ENCODE peak calls at places on chromosomes 4 and X, in nine cellular contexts. T is activated CD8-positive, alpha-beta memory T cell treated with anti-CD3 and anti-CD28 coated beads for 1 hour; B is frontal cortex; I is stimulated activated CD8-positive, alpha-beta memory T cell treated with anti-CD3 and anti-CD28 coated beads, Interleukin-12 subunit alpha, Interleukin-12 subunit beta, amount 100 ng/mL, for 1 hour; F is effector CD4-positive, alpha-beta T cell; H is AG08395; O is activated T-cell treated with anti-CD3 and anti-CD28 coated beads, Interleukin-2, amount 50 U/mL, for 72 hours; R is H9; A is RCC 7860. L is an unnamed sample.

GRCh38 chr4:95362906-95363578 is 185.7 kb downstream of the UNC5C start:
- DNase-seq in H (no peak), F (no peak), R (peak), I (no peak), B (no peak), A (no peak), O (peak), T (no peak), L (peak)

GRCh38 chr4:53039741-53040458 is 177.8 kb downstream of the RASL11B start:
- DNase-seq in R (no peak), F (no peak), A (no peak), H (no peak), T (no peak), I (no peak), O (no peak), B (no peak), L (no peak)

GRCh38 chrX:56978172-56978571 is 17.2 kb downstream of the SPIN3 start:
- DNase-seq in A (peak), B (peak), H (peak), I (peak), O (peak), R (peak), F (peak), T (no peak), L (peak)

GRCh38 chrX:74511704-74512103 is 90.4 kb downstream of the SLC16A2 start:
- DNase-seq in I (no peak), O (no peak), H (no peak), B (no peak), A (no peak), R (no peak), T (no peak), F (no peak), L (no peak)

GRCh38 chrX:101080326-101080725 is 1.6 kb downstream of the TMEM35A start:
- DNase-seq in O (no peak), T (no peak), F (no peak), B (no peak), A (no peak), H (no peak), I (no peak), R (no peak), L (no peak)

GRCh38 chrX:18676470-18676869 is 4.6 kb upstream of the RS1 start:
- DNase-seq in F (no peak), B (no peak), R (peak), I (no peak), H (peak), O (no peak), A (no peak), T (no peak), L (peak)

GRCh38 chrX:106484233-106484632 is 127.5 kb upstream of the RADX start:
- DNase-seq in T (no peak), R (no peak), A (no peak), I (no peak), B (no peak), F (no peak), H (no peak), O (peak), L (no peak)

GRCh38 chrX:2457289-2458133 is 43.3 kb downstream of the DHRSX start:
- DNase-seq in I (no peak), O (no peak), A (no peak), R (peak), F (no peak), H (no peak), B (no peak), T (no peak), L (peak)

GRCh38 chr4:21946858-21947257 is 1.7 kb downstream of the KCNIP4 start:
- DNase-seq in R (no peak), B (no peak), F (no peak), H (no peak), O (no peak), A (no peak), T (no peak), I (no peak), L (no peak)

GRCh38 chr4:11469900-11470708 is 41.4 kb upstream of the HS3ST1 start:
- DNase-seq in A (no peak), H (no peak), O (no peak), R (no peak), B (no peak), F (no peak), T (no peak), I (no peak), L (no peak)

GRCh38 chr4:110624904-110625494 is 2.1 kb upstream of the PITX2 start:
- DNase-seq in F (no peak), R (no peak), T (no peak), I (no peak), H (no peak), B (no peak), A (no peak), O (no peak), L (peak)

GRCh38 chr4:16443504-16444088 is 217.3 kb upstream of the TAPT1 start:
- DNase-seq in I (no peak), A (peak), R (no peak), B (no peak), H (peak), T (no peak), F (no peak), O (no peak), L (peak)

GRCh38 chr4:176137626-176138025 is 57.8 kb downstream of the SPATA4 start:
- DNase-seq in A (peak), O (no peak), B (no peak), I (no peak), F (no peak), T (no peak), R (no peak), H (peak), L (no peak)

GRCh38 chr4:153486281-153487151 is 20.4 kb downstream of the TMEM131L start:
- DNase-seq in O (no peak), I (no peak), H (peak), A (peak), T (no peak), F (no peak), B (no peak), R (peak), L (peak)

GRCh38 chrX:69139516-69139915 is 25.7 kb downstream of the PJA1 start:
- DNase-seq in O (no peak), B (no peak), I (no peak), F (no peak), T (no peak), A (no peak), H (no peak), R (no peak), L (peak)

GRCh38 chrX:54248309-54248708 is 65.3 kb upstream of the FAM120C start:
- DNase-seq in A (peak), I (no peak), O (no peak), T (no peak), F (no peak), R (no peak), H (peak), B (peak), L (no peak)